ENCODE peak calls at places on chromosomes 3 and 15, in six cellular contexts. A, F, P, I, H and W are unnamed samples.

GRCh38 chr3:114550155-114550554 is 256.3 kb downstream of the TIGIT start:
- DNase-seq in H (no peak), F (peak), A (no peak), I (no peak), P (no peak), W (no peak)

GRCh38 chr15:57610130-57610529 is 18.4 kb downstream of the MYZAP start:
- DNase-seq in F (peak), P (no peak), I (no peak), H (peak), A (no peak), W (no peak)

GRCh38 chr3:46566040-46566631 is at the start of gene LRRC2:
- DNase-seq in I (no peak), H (no peak), A (no peak), P (peak), F (peak), W (peak)

GRCh38 chr15:42919794-42920280 is 741 bp downstream of the TTBK2 start:
- DNase-seq in A (no peak), H (no peak), P (peak), I (peak), F (peak), W (peak)

GRCh38 chr15:99677540-99678134 is 55.6 kb downstream of the LYSMD4 start:
- DNase-seq in P (no peak), A (no peak), I (no peak), F (no peak), H (no peak), W (no peak)

GRCh38 chr3:71930056-71930991 is 145.4 kb upstream of the PROK2 start:
- DNase-seq in A (no peak), H (peak), P (peak), I (no peak), F (peak), W (no peak)

GRCh38 chr3:94162700-94163099 is 99.8 kb downstream of the NSUN3 start:
- DNase-seq in P (peak), A (no peak), I (no peak), H (peak), F (peak), W (no peak)

GRCh38 chr3:79657076-79657475 is 110.7 kb downstream of the ROBO1 start:
- DNase-seq in A (no peak), I (no peak), P (no peak), H (no peak), F (no peak), W (no peak)

GRCh38 chr3:114519415-114519814 is 225.6 kb downstream of the TIGIT start:
- DNase-seq in H (peak), I (no peak), P (peak), A (no peak), F (peak), W (peak)

GRCh38 chr15:82058026-82058425 is 12.2 kb upstream of the MEX3B start:
- DNase-seq in H (no peak), P (no peak), I (no peak), A (no peak), F (no peak), W (no peak)

GRCh38 chr3:85360742-85361387 is 402.1 kb downstream of the CADM2 start:
- DNase-seq in H (peak), F (peak), P (peak), I (peak), A (no peak), W (peak)

GRCh38 chr15:61459785-61460707 is 230.9 kb upstream of the RORA start:
- DNase-seq in I (no peak), H (no peak), A (no peak), P (peak), F (peak), W (no peak)

GRCh38 chr3:134330895-134331810 is 43.1 kb downstream of the AMOTL2 start:
- DNase-seq in A (no peak), H (no peak), P (no peak), F (no peak), I (no peak), W (peak)